ENCODE peak calls at places on chromosomes 4 and X, in four cellular contexts. One of them, this sample, is unnamed.

GRCh38 chr4:156581693-156582092 is 389.9 kb downstream of the PDGFC start:
- DNase-seq in GM23338: no peak
- DNase-seq in fibroblast of lung: no peak
- DNase-seq in hepatocyte: no peak
- DNase-seq in this sample: no peak

GRCh38 chr4:8248091-8248490 is 21.5 kb upstream of the HTRA3 start:
- DNase-seq in GM23338: no peak
- DNase-seq in fibroblast of lung: peak; percentile 59
- DNase-seq in hepatocyte: no peak
- DNase-seq in this sample: no peak

GRCh38 chr4:43843501-43843900 is 605.1 kb downstream of the KCTD8 start:
- DNase-seq in GM23338: peak; percentile 36
- DNase-seq in fibroblast of lung: no peak
- DNase-seq in hepatocyte: peak; percentile 34
- DNase-seq in this sample: no peak

GRCh38 chrX:103565752-103566151 is 19.6 kb upstream of the TCEAL4 start:
- DNase-seq in GM23338: no peak
- DNase-seq in fibroblast of lung: peak; percentile 54
- DNase-seq in hepatocyte: peak; percentile 61
- DNase-seq in this sample: no peak

GRCh38 chrX:11890843-11891514 is 132.9 kb downstream of the MSL3 start:
- DNase-seq in GM23338: no peak
- DNase-seq in fibroblast of lung: peak; percentile 1
- DNase-seq in hepatocyte: no peak
- DNase-seq in this sample: no peak

GRCh38 chr4:105634402-105634801 is 74.1 kb downstream of the INTS12 start:
- DNase-seq in GM23338: no peak
- DNase-seq in fibroblast of lung: no peak
- DNase-seq in hepatocyte: no peak
- DNase-seq in this sample: no peak

GRCh38 chr4:105495667-105496066 is 21.8 kb upstream of the PPA2 start:
- DNase-seq in GM23338: no peak
- DNase-seq in fibroblast of lung: no peak
- DNase-seq in hepatocyte: no peak
- DNase-seq in this sample: no peak

GRCh38 chr4:18007625-18008024 is 13.9 kb downstream of the LCORL start:
- DNase-seq in GM23338: no peak
- DNase-seq in fibroblast of lung: no peak
- DNase-seq in hepatocyte: no peak
- DNase-seq in this sample: no peak

GRCh38 chrX:15930585-15930984 is 76.0 kb upstream of the AP1S2 start:
- DNase-seq in GM23338: peak; percentile 64
- DNase-seq in fibroblast of lung: peak; percentile 57
- DNase-seq in hepatocyte: peak; percentile 58
- DNase-seq in this sample: peak; percentile 62

GRCh38 chr4:78656968-78657445 is 105.4 kb downstream of the ANXA3 start:
- DNase-seq in GM23338: no peak
- DNase-seq in fibroblast of lung: no peak
- DNase-seq in hepatocyte: no peak
- DNase-seq in this sample: peak; percentile 41

GRCh38 chrX:103789004-103789403 is 12.4 kb downstream of the PLP1 start:
- DNase-seq in GM23338: no peak
- DNase-seq in fibroblast of lung: no peak
- DNase-seq in hepatocyte: no peak
- DNase-seq in this sample: peak; percentile 73

GRCh38 chrX:153878969-153879653 is 6.9 kb downstream of the L1CAM start:
- DNase-seq in GM23338: peak; percentile 66
- DNase-seq in fibroblast of lung: no peak
- DNase-seq in hepatocyte: no peak
- DNase-seq in this sample: no peak

GRCh38 chr4:89307446-89308160 is at the start of gene GPRIN3:
- DNase-seq in GM23338: peak; percentile 76
- DNase-seq in fibroblast of lung: peak; percentile 21
- DNase-seq in hepatocyte: peak; percentile 68
- DNase-seq in this sample: peak; percentile 67

GRCh38 chr4:80592950-80593349 is 257.4 kb downstream of the CFAP299 start:
- DNase-seq in GM23338: peak; percentile 35
- DNase-seq in fibroblast of lung: no peak
- DNase-seq in hepatocyte: no peak
- DNase-seq in this sample: peak; percentile 40

GRCh38 chrX:129769467-129770154 is 10.1 kb upstream of the SASH3 start:
- DNase-seq in GM23338: no peak
- DNase-seq in fibroblast of lung: no peak
- DNase-seq in hepatocyte: no peak
- DNase-seq in this sample: peak; percentile 96

GRCh38 chr4:153450545-153450917 is 15.6 kb upstream of the TMEM131L start:
- DNase-seq in GM23338: no peak
- DNase-seq in fibroblast of lung: no peak
- DNase-seq in hepatocyte: no peak
- DNase-seq in this sample: no peak
- H2AFZ ChIP-seq in GM23338: peak overlapping the region; percentile 3
- H2AFZ ChIP-seq in fibroblast of lung: no peak overlapping the region
- H2AFZ ChIP-seq in hepatocyte: no peak overlapping the region
- H2AFZ ChIP-seq in this sample: peak overlapping the region; percentile 80

GRCh38 chr4:110104661-110105060 is 93.8 kb downstream of the ELOVL6 start:
- DNase-seq in GM23338: no peak
- DNase-seq in fibroblast of lung: no peak
- DNase-seq in hepatocyte: no peak
- DNase-seq in this sample: no peak
- H3K27ac ChIP-seq in GM23338: no peak overlapping the region
- H3K27ac ChIP-seq in fibroblast of lung: no peak overlapping the region
- H3K27ac ChIP-seq in hepatocyte: no peak overlapping the region
- H3K27ac ChIP-seq in this sample: no peak overlapping the region

GRCh38 chrX:51459125-51459524 is 37.3 kb downstream of the NUDT11 start:
- DNase-seq in GM23338: peak; percentile 59
- DNase-seq in fibroblast of lung: peak; percentile 13
- DNase-seq in hepatocyte: peak; percentile 19
- DNase-seq in this sample: peak; percentile 54
- TF ChIP-seq CTCF in GM23338: peak; percentile 59
- TF ChIP-seq CTCF in fibroblast of lung: peak; percentile 28
- TF ChIP-seq CTCF in hepatocyte: peak; percentile 24
- TF ChIP-seq CTCF in this sample: peak; percentile 75

GRCh38 chrX:2967998-2968909 is 38.1 kb upstream of the ARSH start:
- DNase-seq in GM23338: peak; percentile 5
- DNase-seq in fibroblast of lung: peak; percentile 28
- DNase-seq in hepatocyte: no peak
- DNase-seq in this sample: no peak

GRCh38 chrX:2969021-2969420 is 37.3 kb upstream of the ARSH start:
- DNase-seq in GM23338: no peak
- DNase-seq in fibroblast of lung: no peak
- DNase-seq in hepatocyte: no peak
- DNase-seq in this sample: no peak

GRCh38 chrX:2965965-2966364 is 36.8 kb upstream of the ARSD start:
- DNase-seq in GM23338: no peak
- DNase-seq in fibroblast of lung: no peak
- DNase-seq in hepatocyte: no peak
- DNase-seq in this sample: no peak

GRCh38 chrX:2967012-2967411 is 37.9 kb upstream of the ARSD start:
- DNase-seq in GM23338: no peak
- DNase-seq in fibroblast of lung: no peak
- DNase-seq in hepatocyte: no peak
- DNase-seq in this sample: no peak

DNA sequence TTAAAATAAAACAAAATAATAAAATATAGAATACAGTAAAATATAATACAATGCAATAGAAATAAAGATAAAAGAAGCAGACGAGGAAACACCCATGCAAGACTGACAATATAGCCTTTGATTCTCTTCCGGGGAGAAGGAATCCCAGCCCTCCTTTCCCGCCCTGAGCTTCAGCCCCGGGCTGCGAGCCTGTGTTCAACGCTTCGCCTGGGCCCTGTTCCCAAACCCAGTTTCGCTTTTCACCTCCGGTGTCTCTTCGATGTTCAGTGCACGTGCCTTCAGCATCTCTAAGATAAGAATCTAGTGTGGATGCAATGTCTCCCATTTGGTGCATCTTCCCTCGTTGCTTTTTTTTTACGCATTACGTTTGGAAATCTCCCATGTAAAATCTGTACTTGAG is 38.4 kb upstream of the ARSD start:
- DNase-seq in GM23338: no peak
- DNase-seq in fibroblast of lung: no peak
- DNase-seq in hepatocyte: no peak
- DNase-seq in this sample: no peak
- H2AFZ ChIP-seq in GM23338: no peak overlapping the region
- H2AFZ ChIP-seq in fibroblast of lung: no peak overlapping the region
- H2AFZ ChIP-seq in hepatocyte: peak overlapping the region; percentile 9
- H2AFZ ChIP-seq in this sample: no peak overlapping the region

DNA sequence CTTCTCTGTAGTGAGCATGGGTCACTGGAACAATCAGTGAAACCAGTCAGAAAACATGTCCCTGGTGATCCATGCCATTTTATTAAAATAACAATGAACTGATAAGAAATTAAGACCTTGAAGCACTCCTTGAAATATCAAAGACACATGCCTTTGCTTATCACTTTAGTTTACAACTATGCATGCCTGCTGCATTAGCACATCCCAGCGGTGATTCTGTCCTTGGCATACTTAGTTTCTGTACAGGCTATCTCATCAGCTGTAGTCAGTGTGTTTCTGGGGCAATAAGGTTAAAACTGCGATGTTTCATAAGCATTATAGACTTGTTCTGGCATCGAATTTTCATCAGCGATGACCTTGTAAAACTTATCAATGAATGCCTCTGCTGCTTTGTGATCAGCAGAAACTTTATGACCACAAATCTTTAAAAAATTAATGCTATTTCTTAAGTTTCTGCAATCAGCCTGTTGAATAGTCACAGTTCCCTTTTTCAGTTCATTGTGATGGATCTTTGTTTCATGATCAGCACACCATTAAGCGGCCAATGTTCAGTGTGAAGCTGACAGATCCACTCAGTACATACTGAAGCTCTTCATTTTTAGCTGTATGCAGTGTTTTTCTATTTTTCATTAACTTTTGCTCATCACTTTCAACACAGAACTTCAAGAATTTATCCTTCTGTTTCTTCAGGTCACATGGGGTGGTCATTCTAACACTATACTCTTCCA is 150.5 kb downstream of the RNF150 start:
- DNase-seq in GM23338: no peak
- DNase-seq in fibroblast of lung: no peak
- DNase-seq in hepatocyte: no peak
- DNase-seq in this sample: no peak
- H3K27ac ChIP-seq in GM23338: no peak overlapping the region
- H3K27ac ChIP-seq in fibroblast of lung: no peak overlapping the region
- H3K27ac ChIP-seq in hepatocyte: no peak overlapping the region
- H3K27ac ChIP-seq in this sample: no peak overlapping the region

DNA sequence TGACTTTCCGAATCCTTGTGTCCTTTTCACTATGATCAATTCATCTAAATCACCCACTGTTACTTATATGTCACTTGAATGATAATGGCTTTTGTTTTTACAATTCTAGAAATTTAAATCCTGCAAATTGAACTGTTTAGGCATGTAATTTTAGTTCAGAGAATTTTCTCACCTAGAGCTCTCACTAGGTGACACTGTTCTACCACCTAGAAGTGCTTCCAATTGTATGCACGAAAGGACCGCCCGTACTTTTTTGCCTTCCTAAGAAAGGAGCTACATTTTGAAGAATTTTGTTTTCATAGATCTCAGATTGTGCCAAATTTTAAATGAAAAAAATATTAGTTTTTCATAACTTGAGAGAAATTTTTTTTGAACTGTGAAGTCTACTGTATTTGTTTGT is 481.6 kb upstream of the FSTL5 start:
- DNase-seq in GM23338: peak; percentile 60
- DNase-seq in fibroblast of lung: no peak
- DNase-seq in hepatocyte: peak; percentile 42
- DNase-seq in this sample: no peak
- TF ChIP-seq CTCF in GM23338: peak; percentile 74
- TF ChIP-seq CTCF in fibroblast of lung: no peak
- TF ChIP-seq CTCF in hepatocyte: peak; percentile 63
- TF ChIP-seq CTCF in this sample: peak; percentile 23